ENCODE peak calls at places on chromosomes 11 and 22, in nine cellular contexts. H is WERI-Rb-1, M is psoas muscle, B is IMR-90, Z is tibial nerve, D is fibroblast of lung, T is H1, R is colonic mucosa, J is body of pancreas. L is an unnamed sample. For H3K9me3, the result is how much of the 10 kb centered on the place peaks cover.

GRCh38 chr22:50627452-50627913 is 469 bp downstream of the ARSA start:
- DNase-seq in H (no peak), M (no peak), B (no peak), Z (no peak), D (no peak), T (peak), R (peak), J (no peak), L (no peak)

GRCh38 chr11:14424096-14424495 is 65.1 kb upstream of the RRAS2 start:
- DNase-seq in H (no peak), M (no peak), B (peak), Z (no peak), D (peak), T (no peak), R (no peak), J (no peak), L (no peak)

GRCh38 chr22:26835929-26836528 is 178.6 kb downstream of the MIAT start:
- DNase-seq in H (peak), M (no peak), B (peak), Z (peak), D (peak), T (peak), R (peak), J (peak), L (peak)

GRCh38 chr11:80587906-80588305 is 1147.1 kb upstream of the TENM4 start:
- DNase-seq in H (no peak), M (no peak), B (no peak), Z (no peak), D (no peak), T (no peak), R (no peak), J (no peak), L (no peak)

GRCh38 chr11:126636911-126637799 is 281.7 kb downstream of the ST3GAL4 start:
- DNase-seq in H (no peak), M (no peak), B (peak), Z (no peak), D (no peak), T (no peak), R (no peak), J (no peak), L (no peak)

GRCh38 chr11:69906453-69906907 is 87.3 kb upstream of the FGF3 start:
- DNase-seq in H (no peak), M (no peak), B (peak), Z (no peak), D (no peak), T (no peak), R (no peak), J (no peak), L (no peak)

GRCh38 chr11:15109602-15110001 is 5.1 kb upstream of the INSC start:
- DNase-seq in H (no peak), M (no peak), B (no peak), Z (no peak), D (no peak), T (no peak), R (no peak), J (no peak), L (no peak)

GRCh38 chr11:5336331-5336730 is 7.0 kb downstream of the OR51B5 start:
- DNase-seq in H (no peak), M (no peak), B (peak), Z (no peak), D (peak), T (no peak), R (no peak), J (no peak), L (no peak)

GRCh38 chr11:71502026-71502425 is 25.0 kb upstream of the KRTAP5-7 start:
- DNase-seq in H (no peak), M (no peak), B (no peak), Z (no peak), D (no peak), T (peak), R (no peak), J (no peak), L (no peak)

GRCh38 chr11:128522943-128523518 is 64.3 kb downstream of the ETS1 start:
- DNase-seq in H (no peak), M (no peak), B (no peak), Z (no peak), D (no peak), T (no peak), R (no peak), J (no peak), L (peak)

GRCh38 chr22:42937164-42937854 is 77.6 kb downstream of the PACSIN2 start:
- DNase-seq in H (no peak), M (peak), B (peak), Z (no peak), D (peak), T (no peak), R (peak), J (peak), L (no peak)

GRCh38 chr22:17606472-17606871 is 22.1 kb downstream of the ATP6V1E1 start:
- DNase-seq in H (peak), M (no peak), B (peak), Z (no peak), D (peak), T (no peak), R (no peak), J (no peak), L (no peak)

GRCh38 chr11:20060180-20060579 is 100.1 kb downstream of the DBX1 start:
- DNase-seq in H (no peak), M (no peak), B (no peak), Z (no peak), D (no peak), T (no peak), R (no peak), J (no peak), L (no peak)

GRCh38 chr11:33867996-33868645 is 23.8 kb downstream of the LMO2 start:
- DNase-seq in H (no peak), M (no peak), B (no peak), Z (no peak), D (no peak), T (no peak), R (no peak), J (no peak), L (no peak)

GRCh38 chr11:116833491-116833815 is 3.7 kb downstream of the APOC3 start:
- DNase-seq in H (no peak), M (no peak), B (no peak), Z (no peak), D (no peak), T (no peak), R (no peak), J (no peak), L (no peak)

GRCh38 chr11:56624661-56625110 is 10.0 kb upstream of the OR5M1 start:
- DNase-seq in H (no peak), M (no peak), B (peak), Z (no peak), D (peak), T (no peak), R (peak), J (no peak), L (no peak)

GRCh38 chr11:10522276-10522675 is 18.7 kb downstream of the RNF141 start:
- DNase-seq in H (no peak), M (no peak), B (no peak), Z (no peak), D (no peak), T (no peak), R (no peak), J (no peak), L (no peak)

GRCh38 chr11:96293583-96293982 is 49.4 kb downstream of the MAML2 start:
- DNase-seq in H (no peak), M (no peak), B (no peak), Z (no peak), D (peak), T (no peak), R (no peak), J (no peak), L (no peak)

GRCh38 chr11:2885676-2886081 is at the start of gene CDKN1C:
- DNase-seq in H (peak), M (peak), B (peak), Z (peak), D (peak), T (peak), R (peak), J (peak), L (peak)

GRCh38 chr11:131186629-131187075 is 183.8 kb upstream of the NTM start:
- DNase-seq in H (peak), M (no peak), B (no peak), Z (no peak), D (no peak), T (peak), R (no peak), J (no peak), L (no peak)

GRCh38 chr22:27686534-27686933 is 115.0 kb downstream of the MN1 start:
- DNase-seq in H (no peak), M (peak), B (peak), Z (no peak), D (peak), T (no peak), R (peak), J (peak), L (no peak)

GRCh38 chr11:61996933-61997332 is 29.5 kb upstream of the FTH1 start:
- DNase-seq in H (no peak), M (no peak), B (no peak), Z (no peak), D (no peak), T (no peak), R (no peak), J (no peak), L (no peak)

DNA sequence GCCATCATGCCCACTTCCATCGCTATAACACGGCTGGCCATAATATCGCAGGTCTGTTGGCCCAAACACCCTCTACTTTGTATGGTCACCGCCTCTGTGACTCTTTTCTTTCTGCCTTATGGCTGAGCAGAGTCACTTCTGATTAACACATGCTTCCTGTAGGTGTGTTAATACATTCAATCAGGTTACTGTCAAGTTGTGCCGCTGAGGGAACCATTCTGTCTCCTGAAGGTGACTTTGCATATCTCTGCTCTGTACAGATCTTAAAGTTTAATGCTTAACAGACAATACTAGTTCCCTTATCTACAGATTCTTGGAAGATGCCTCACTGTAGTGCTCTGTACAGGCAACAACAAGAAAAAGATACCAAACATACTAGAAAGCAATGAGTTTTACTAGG is 393.1 kb downstream of the CADM1 start:
- DNase-seq in H (no peak), M (no peak), B (no peak), Z (no peak), D (no peak), T (no peak), R (no peak), J (no peak), L (no peak)
- H3K9me3 ChIP-seq in H (under half), M (under half), B (under half), Z (under half), D (under half), T (under half), R (under half), J (under half), L (under half)

GRCh38 chr22:47663615-47664605 is 901.5 kb downstream of the TBC1D22A start:
- DNase-seq in H (no peak), M (no peak), B (no peak), Z (no peak), D (no peak), T (no peak), R (no peak), J (no peak), L (no peak)
- H3K9me3 ChIP-seq in H (under half), M (under half), B (under half), Z (under half), D (under half), T (under half), R (under half), J (under half), L (under half)

GRCh38 chr22:11042116-11042515 is 4485.9 kb upstream of the OR11H1 start:
- DNase-seq in H (no peak), M (no peak), B (no peak), Z (no peak), D (no peak), T (no peak), R (no peak), J (no peak), L (no peak)
- H3K9me3 ChIP-seq in H (under half), M (under half), B (under half), Z (under half), D (under half), T (under half), R (under half), J (under half), L (under half)

DNA sequence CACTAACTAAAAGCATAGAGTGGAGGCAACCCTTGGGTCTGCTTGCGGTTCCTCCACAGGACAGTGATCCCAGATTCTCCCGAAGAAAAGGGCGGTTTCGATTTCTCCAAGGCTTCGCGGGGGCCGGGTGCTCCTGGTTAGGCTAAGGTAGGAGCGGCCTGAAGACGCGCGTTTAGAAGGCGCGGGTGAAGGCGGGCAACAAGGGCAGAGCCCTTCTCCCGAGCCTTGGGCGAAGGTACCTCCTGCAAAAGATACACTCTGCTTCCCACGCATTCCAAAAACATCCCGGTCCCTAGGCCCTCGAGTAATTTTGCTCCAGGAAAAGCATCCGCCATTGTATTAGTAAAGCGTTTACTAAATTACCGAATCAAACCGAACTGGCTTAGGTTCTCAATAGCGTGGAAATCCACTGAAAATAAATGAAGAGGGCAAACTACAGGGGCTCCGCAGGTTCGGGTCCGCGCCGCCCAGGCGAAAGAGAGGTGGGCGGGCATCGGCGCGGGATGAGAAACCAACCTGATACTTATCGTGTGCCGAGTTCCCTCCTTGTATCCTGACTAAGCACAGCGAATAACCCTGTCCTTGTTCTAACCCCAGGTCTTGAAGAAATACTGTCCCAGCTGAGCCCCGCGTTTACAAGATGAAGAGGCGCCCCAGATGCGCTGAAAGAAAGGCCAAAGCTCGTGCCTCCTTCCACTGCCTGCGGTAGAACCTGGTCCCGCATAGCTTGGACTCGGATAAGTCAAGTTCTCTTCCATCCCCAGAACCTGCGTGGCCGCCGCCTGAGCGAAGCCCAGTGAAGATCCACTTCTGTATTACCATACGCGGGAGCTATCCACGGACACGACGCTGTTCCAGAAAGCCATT is 1.9 kb downstream of the WT1 start:
- DNase-seq in H (no peak), M (no peak), B (no peak), Z (no peak), D (no peak), T (peak), R (no peak), J (no peak), L (no peak)
- H3K9me3 ChIP-seq in H (under half), M (under half), B (under half), Z (under half), D (under half), T (under half), R (under half), J (under half), L (under half)

GRCh38 chr22:49554741-49555140 is 272.9 kb downstream of the BRD1 start:
- DNase-seq in H (no peak), M (no peak), B (no peak), Z (peak), D (no peak), T (peak), R (no peak), J (peak), L (no peak)

GRCh38 chr22:49553518-49554295 is 274.0 kb downstream of the BRD1 start:
- DNase-seq in H (no peak), M (no peak), B (no peak), Z (no peak), D (no peak), T (peak), R (no peak), J (peak), L (no peak)

GRCh38 chr22:49554296-49554625 is 273.4 kb downstream of the BRD1 start:
- DNase-seq in H (no peak), M (no peak), B (no peak), Z (no peak), D (no peak), T (peak), R (no peak), J (no peak), L (no peak)

GRCh38 chr22:49553076-49553475 is 274.6 kb downstream of the BRD1 start:
- DNase-seq in H (no peak), M (no peak), B (no peak), Z (no peak), D (no peak), T (no peak), R (no peak), J (no peak), L (no peak)

DNA sequence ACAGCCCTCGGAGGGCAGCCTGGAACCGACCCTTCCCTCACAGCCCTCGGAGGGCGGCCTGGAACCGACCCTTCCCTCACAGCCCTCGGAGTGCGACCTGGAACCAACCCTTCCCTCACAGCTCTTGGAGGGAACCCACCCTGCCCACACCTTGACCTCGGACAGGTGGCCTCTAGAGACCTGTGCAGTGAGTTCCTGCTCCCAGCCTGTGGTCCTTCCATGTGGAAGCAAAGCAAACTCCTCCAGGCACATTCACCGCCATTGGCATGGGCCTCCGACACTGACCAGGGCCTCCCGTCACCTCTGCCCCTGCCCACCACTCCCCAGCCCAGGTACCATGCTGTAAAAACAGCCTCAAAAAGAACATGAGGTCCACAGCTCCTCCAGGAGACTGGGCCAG is 272.1 kb downstream of the BRD1 start:
- DNase-seq in H (no peak), M (no peak), B (no peak), Z (peak), D (no peak), T (peak), R (no peak), J (no peak), L (no peak)
- H3K9me3 ChIP-seq in H (under half), M (under half), B (under half), Z (under half), D (under half), T (under half), R (under half), J (under half), L (under half)